ENCODE peak calls at places on chromosomes 16 and 17, in four cellular contexts. One of them, this sample, is unnamed.

GRCh38 chr17:35432176-35433074 is at the start of gene SLFN12:
- DNase-seq in stimulated activated naive CD8-positive, alpha-beta T cell treated with anti-CD3 and anti-CD28 coated beads, Interleukin-15, Interleukin-2, amounts not matched to agents 100 U/mL and 50 U/mL, for 24 hours: peak
- DNase-seq in effector memory CD4-positive, alpha-beta T cell: peak
- DNase-seq in sciatic nerve: peak
- DNase-seq in this sample: peak

GRCh38 chr16:87092958-87093357 is 224.2 kb downstream of the C16orf95 start:
- DNase-seq in effector memory CD4-positive, alpha-beta T cell: no peak
- DNase-seq in stimulated activated naive CD8-positive, alpha-beta T cell treated with anti-CD3 and anti-CD28 coated beads, Interleukin-15, Interleukin-2, amounts not matched to agents 100 U/mL and 50 U/mL, for 24 hours: no peak
- DNase-seq in sciatic nerve: no peak
- DNase-seq in this sample: no peak

GRCh38 chr17:70254735-70255460 is 85.6 kb downstream of the KCNJ2 start:
- DNase-seq in sciatic nerve: no peak
- DNase-seq in effector memory CD4-positive, alpha-beta T cell: no peak
- DNase-seq in stimulated activated naive CD8-positive, alpha-beta T cell treated with anti-CD3 and anti-CD28 coated beads, Interleukin-15, Interleukin-2, amounts not matched to agents 100 U/mL and 50 U/mL, for 24 hours: no peak
- DNase-seq in this sample: no peak

GRCh38 chr16:86075839-86076440 is 177.0 kb downstream of the IRF8 start:
- DNase-seq in sciatic nerve: no peak
- DNase-seq in effector memory CD4-positive, alpha-beta T cell: no peak
- DNase-seq in stimulated activated naive CD8-positive, alpha-beta T cell treated with anti-CD3 and anti-CD28 coated beads, Interleukin-15, Interleukin-2, amounts not matched to agents 100 U/mL and 50 U/mL, for 24 hours: no peak
- DNase-seq in this sample: no peak

GRCh38 chr16:46583036-46583435 is 38.1 kb downstream of the SHCBP1 start:
- DNase-seq in sciatic nerve: no peak
- DNase-seq in stimulated activated naive CD8-positive, alpha-beta T cell treated with anti-CD3 and anti-CD28 coated beads, Interleukin-15, Interleukin-2, amounts not matched to agents 100 U/mL and 50 U/mL, for 24 hours: no peak
- DNase-seq in effector memory CD4-positive, alpha-beta T cell: no peak
- DNase-seq in this sample: no peak

GRCh38 chr17:9576521-9577401 is at the start of gene CFAP52:
- DNase-seq in stimulated activated naive CD8-positive, alpha-beta T cell treated with anti-CD3 and anti-CD28 coated beads, Interleukin-15, Interleukin-2, amounts not matched to agents 100 U/mL and 50 U/mL, for 24 hours: peak
- DNase-seq in sciatic nerve: peak
- DNase-seq in effector memory CD4-positive, alpha-beta T cell: peak
- DNase-seq in this sample: peak

GRCh38 chr17:81033535-81034167 is 1.3 kb upstream of the BAIAP2 start:
- DNase-seq in effector memory CD4-positive, alpha-beta T cell: no peak
- DNase-seq in stimulated activated naive CD8-positive, alpha-beta T cell treated with anti-CD3 and anti-CD28 coated beads, Interleukin-15, Interleukin-2, amounts not matched to agents 100 U/mL and 50 U/mL, for 24 hours: no peak
- DNase-seq in sciatic nerve: peak
- DNase-seq in this sample: no peak

GRCh38 chr16:48408688-48409087 is 23.5 kb upstream of the SIAH1 start:
- DNase-seq in sciatic nerve: peak
- DNase-seq in stimulated activated naive CD8-positive, alpha-beta T cell treated with anti-CD3 and anti-CD28 coated beads, Interleukin-15, Interleukin-2, amounts not matched to agents 100 U/mL and 50 U/mL, for 24 hours: no peak
- DNase-seq in effector memory CD4-positive, alpha-beta T cell: no peak
- DNase-seq in this sample: no peak

GRCh38 chr17:59941131-59941530 is 23.4 kb downstream of the RNFT1 start:
- DNase-seq in effector memory CD4-positive, alpha-beta T cell: no peak
- DNase-seq in stimulated activated naive CD8-positive, alpha-beta T cell treated with anti-CD3 and anti-CD28 coated beads, Interleukin-15, Interleukin-2, amounts not matched to agents 100 U/mL and 50 U/mL, for 24 hours: no peak
- DNase-seq in sciatic nerve: no peak
- DNase-seq in this sample: peak

GRCh38 chr17:4587803-4588202 is 3.5 kb downstream of the SMTNL2 start:
- DNase-seq in stimulated activated naive CD8-positive, alpha-beta T cell treated with anti-CD3 and anti-CD28 coated beads, Interleukin-15, Interleukin-2, amounts not matched to agents 100 U/mL and 50 U/mL, for 24 hours: no peak
- DNase-seq in sciatic nerve: no peak
- DNase-seq in effector memory CD4-positive, alpha-beta T cell: no peak
- DNase-seq in this sample: no peak

GRCh38 chr16:11190585-11191565 is 65.1 kb downstream of the SOCS1 start:
- DNase-seq in stimulated activated naive CD8-positive, alpha-beta T cell treated with anti-CD3 and anti-CD28 coated beads, Interleukin-15, Interleukin-2, amounts not matched to agents 100 U/mL and 50 U/mL, for 24 hours: no peak
- DNase-seq in effector memory CD4-positive, alpha-beta T cell: no peak
- DNase-seq in sciatic nerve: no peak
- DNase-seq in this sample: peak

GRCh38 chr16:27225536-27226360 is 22.4 kb downstream of the KDM8 start:
- DNase-seq in stimulated activated naive CD8-positive, alpha-beta T cell treated with anti-CD3 and anti-CD28 coated beads, Interleukin-15, Interleukin-2, amounts not matched to agents 100 U/mL and 50 U/mL, for 24 hours: no peak
- DNase-seq in sciatic nerve: no peak
- DNase-seq in effector memory CD4-positive, alpha-beta T cell: no peak
- DNase-seq in this sample: no peak

GRCh38 chr17:39110435-39111136 is 40.9 kb downstream of the PLXDC1 start:
- DNase-seq in sciatic nerve: no peak
- DNase-seq in effector memory CD4-positive, alpha-beta T cell: no peak
- DNase-seq in stimulated activated naive CD8-positive, alpha-beta T cell treated with anti-CD3 and anti-CD28 coated beads, Interleukin-15, Interleukin-2, amounts not matched to agents 100 U/mL and 50 U/mL, for 24 hours: no peak
- DNase-seq in this sample: no peak

GRCh38 chr17:57357392-57357784 is 101.1 kb downstream of the MSI2 start:
- DNase-seq in effector memory CD4-positive, alpha-beta T cell: no peak
- DNase-seq in sciatic nerve: no peak
- DNase-seq in stimulated activated naive CD8-positive, alpha-beta T cell treated with anti-CD3 and anti-CD28 coated beads, Interleukin-15, Interleukin-2, amounts not matched to agents 100 U/mL and 50 U/mL, for 24 hours: no peak
- DNase-seq in this sample: no peak

GRCh38 chr17:28338056-28338768 is 2.7 kb downstream of the TNFAIP1 start:
- DNase-seq in stimulated activated naive CD8-positive, alpha-beta T cell treated with anti-CD3 and anti-CD28 coated beads, Interleukin-15, Interleukin-2, amounts not matched to agents 100 U/mL and 50 U/mL, for 24 hours: no peak
- DNase-seq in sciatic nerve: no peak
- DNase-seq in effector memory CD4-positive, alpha-beta T cell: no peak
- DNase-seq in this sample: no peak

GRCh38 chr17:13751485-13751793 is 149.7 kb upstream of the HS3ST3A1 start:
- DNase-seq in sciatic nerve: no peak
- DNase-seq in stimulated activated naive CD8-positive, alpha-beta T cell treated with anti-CD3 and anti-CD28 coated beads, Interleukin-15, Interleukin-2, amounts not matched to agents 100 U/mL and 50 U/mL, for 24 hours: no peak
- DNase-seq in effector memory CD4-positive, alpha-beta T cell: no peak
- DNase-seq in this sample: no peak

GRCh38 chr16:11182381-11182780 is 73.6 kb downstream of the SOCS1 start:
- DNase-seq in effector memory CD4-positive, alpha-beta T cell: no peak
- DNase-seq in stimulated activated naive CD8-positive, alpha-beta T cell treated with anti-CD3 and anti-CD28 coated beads, Interleukin-15, Interleukin-2, amounts not matched to agents 100 U/mL and 50 U/mL, for 24 hours: no peak
- DNase-seq in sciatic nerve: no peak
- DNase-seq in this sample: no peak

GRCh38 chr17:50459081-50459676 is 9.5 kb downstream of the CHAD start:
- DNase-seq in effector memory CD4-positive, alpha-beta T cell: no peak
- DNase-seq in stimulated activated naive CD8-positive, alpha-beta T cell treated with anti-CD3 and anti-CD28 coated beads, Interleukin-15, Interleukin-2, amounts not matched to agents 100 U/mL and 50 U/mL, for 24 hours: no peak
- DNase-seq in sciatic nerve: no peak
- DNase-seq in this sample: no peak

GRCh38 chr17:82930043-82930923 is 90.5 kb upstream of the ZNF750 start:
- DNase-seq in effector memory CD4-positive, alpha-beta T cell: no peak
- DNase-seq in stimulated activated naive CD8-positive, alpha-beta T cell treated with anti-CD3 and anti-CD28 coated beads, Interleukin-15, Interleukin-2, amounts not matched to agents 100 U/mL and 50 U/mL, for 24 hours: no peak
- DNase-seq in sciatic nerve: peak
- DNase-seq in this sample: no peak

GRCh38 chr16:65375651-65376050 is 253.8 kb upstream of the CDH11 start:
- DNase-seq in sciatic nerve: no peak
- DNase-seq in stimulated activated naive CD8-positive, alpha-beta T cell treated with anti-CD3 and anti-CD28 coated beads, Interleukin-15, Interleukin-2, amounts not matched to agents 100 U/mL and 50 U/mL, for 24 hours: no peak
- DNase-seq in effector memory CD4-positive, alpha-beta T cell: no peak
- DNase-seq in this sample: no peak

GRCh38 chr17:50944054-50944901 is 78.1 kb upstream of the TOB1 start:
- DNase-seq in stimulated activated naive CD8-positive, alpha-beta T cell treated with anti-CD3 and anti-CD28 coated beads, Interleukin-15, Interleukin-2, amounts not matched to agents 100 U/mL and 50 U/mL, for 24 hours: peak
- DNase-seq in effector memory CD4-positive, alpha-beta T cell: peak
- DNase-seq in sciatic nerve: peak
- DNase-seq in this sample: peak

GRCh38 chr17:51234162-51234561 is 25.7 kb downstream of the MBTD1 start:
- DNase-seq in sciatic nerve: no peak
- DNase-seq in effector memory CD4-positive, alpha-beta T cell: no peak
- DNase-seq in stimulated activated naive CD8-positive, alpha-beta T cell treated with anti-CD3 and anti-CD28 coated beads, Interleukin-15, Interleukin-2, amounts not matched to agents 100 U/mL and 50 U/mL, for 24 hours: no peak
- DNase-seq in this sample: no peak

GRCh38 chr17:66935717-66936116 is 28.8 kb upstream of the CACNG4 start:
- DNase-seq in stimulated activated naive CD8-positive, alpha-beta T cell treated with anti-CD3 and anti-CD28 coated beads, Interleukin-15, Interleukin-2, amounts not matched to agents 100 U/mL and 50 U/mL, for 24 hours: no peak
- DNase-seq in sciatic nerve: no peak
- DNase-seq in effector memory CD4-positive, alpha-beta T cell: no peak
- DNase-seq in this sample: no peak

GRCh38 chr17:49971848-49972485 is 3.0 kb downstream of the DLX4 start:
- DNase-seq in sciatic nerve: no peak
- DNase-seq in stimulated activated naive CD8-positive, alpha-beta T cell treated with anti-CD3 and anti-CD28 coated beads, Interleukin-15, Interleukin-2, amounts not matched to agents 100 U/mL and 50 U/mL, for 24 hours: peak
- DNase-seq in effector memory CD4-positive, alpha-beta T cell: no peak
- DNase-seq in this sample: peak

GRCh38 chr16:31476305-31477219 is 4.6 kb downstream of the TGFB1I1 start:
- DNase-seq in stimulated activated naive CD8-positive, alpha-beta T cell treated with anti-CD3 and anti-CD28 coated beads, Interleukin-15, Interleukin-2, amounts not matched to agents 100 U/mL and 50 U/mL, for 24 hours: peak
- DNase-seq in effector memory CD4-positive, alpha-beta T cell: peak
- DNase-seq in sciatic nerve: peak
- DNase-seq in this sample: peak

GRCh38 chr16:86300746-86301480 is 209.4 kb upstream of the FOXF1 start:
- DNase-seq in effector memory CD4-positive, alpha-beta T cell: no peak
- DNase-seq in stimulated activated naive CD8-positive, alpha-beta T cell treated with anti-CD3 and anti-CD28 coated beads, Interleukin-15, Interleukin-2, amounts not matched to agents 100 U/mL and 50 U/mL, for 24 hours: no peak
- DNase-seq in sciatic nerve: no peak
- DNase-seq in this sample: no peak

GRCh38 chr16:52805559-52806168 is 247.0 kb downstream of the CHD9NB start:
- DNase-seq in effector memory CD4-positive, alpha-beta T cell: no peak
- DNase-seq in sciatic nerve: no peak
- DNase-seq in stimulated activated naive CD8-positive, alpha-beta T cell treated with anti-CD3 and anti-CD28 coated beads, Interleukin-15, Interleukin-2, amounts not matched to agents 100 U/mL and 50 U/mL, for 24 hours: no peak
- DNase-seq in this sample: no peak

GRCh38 chr17:81322271-81323082 is 27.4 kb upstream of the SLC38A10 start:
- DNase-seq in stimulated activated naive CD8-positive, alpha-beta T cell treated with anti-CD3 and anti-CD28 coated beads, Interleukin-15, Interleukin-2, amounts not matched to agents 100 U/mL and 50 U/mL, for 24 hours: peak
- DNase-seq in effector memory CD4-positive, alpha-beta T cell: peak
- DNase-seq in sciatic nerve: no peak
- DNase-seq in this sample: peak

GRCh38 chr17:17151055-17151454 is 55.1 kb downstream of the PLD6 start:
- DNase-seq in sciatic nerve: no peak
- DNase-seq in stimulated activated naive CD8-positive, alpha-beta T cell treated with anti-CD3 and anti-CD28 coated beads, Interleukin-15, Interleukin-2, amounts not matched to agents 100 U/mL and 50 U/mL, for 24 hours: no peak
- DNase-seq in effector memory CD4-positive, alpha-beta T cell: no peak
- DNase-seq in this sample: peak

GRCh38 chr16:49924078-49924477 is 68.2 kb upstream of the ZNF423 start:
- DNase-seq in effector memory CD4-positive, alpha-beta T cell: no peak
- DNase-seq in stimulated activated naive CD8-positive, alpha-beta T cell treated with anti-CD3 and anti-CD28 coated beads, Interleukin-15, Interleukin-2, amounts not matched to agents 100 U/mL and 50 U/mL, for 24 hours: no peak
- DNase-seq in sciatic nerve: no peak
- DNase-seq in this sample: no peak